ENCODE peak calls at places on chromosomes 16 and 17, in four cellular contexts. W, N, U and P are unnamed samples.

GRCh38 chr16:3855142-3855541 is 25.4 kb downstream of the CREBBP start:
- DNase-seq in W (no peak), N (no peak), U (no peak), P (no peak)

GRCh38 chr17:22253007-22253406 is 560.7 kb downstream of the KCNJ18 start:
- DNase-seq in W (no peak), N (no peak), U (no peak), P (no peak)

GRCh38 chr17:12457493-12457892 is 208.2 kb upstream of the MYOCD start:
- DNase-seq in W (no peak), N (no peak), U (peak; percentile 62), P (no peak)

GRCh38 chr16:86300746-86301480 is 209.4 kb upstream of the FOXF1 start:
- DNase-seq in W (no peak), N (no peak), U (peak; percentile 85), P (no peak)

GRCh38 chr16:85554791-85555548 is 58.2 kb upstream of the GSE1 start:
- DNase-seq in W (peak; percentile 71), N (peak; percentile 64), U (peak; percentile 67), P (peak; percentile 64)

GRCh38 chr17:60327122-60327869 is 64.6 kb downstream of the USP32 start:
- DNase-seq in W (no peak), N (no peak), U (no peak), P (no peak)

GRCh38 chr16:30121741-30122620 is 1.0 kb downstream of the MAPK3 start:
- DNase-seq in W (peak; percentile 82), N (peak; percentile 44), U (no peak), P (peak; percentile 82)

GRCh38 chr17:55986817-55987216 is 166.5 kb upstream of the ANKFN1 start:
- DNase-seq in W (no peak), N (no peak), U (no peak), P (no peak)

GRCh38 chr17:7912927-7913524 is 3.1 kb downstream of the RNF227 start:
- DNase-seq in W (no peak), N (no peak), U (peak; percentile 80), P (no peak)

GRCh38 chr16:90046971-90047713 is 27.9 kb upstream of the DBNDD1 start:
- DNase-seq in W (peak; percentile 58), N (peak; percentile 66), U (peak; percentile 58), P (peak; percentile 65)

GRCh38 chr17:17417718-17418151 is 59.1 kb upstream of the MED9 start:
- DNase-seq in W (no peak), N (no peak), U (no peak), P (no peak)

GRCh38 chr17:75518201-75518600 is 1.9 kb downstream of the TSEN54 start:
- DNase-seq in W (no peak), N (no peak), U (no peak), P (no peak)

GRCh38 chr16:58338205-58338604 is 43.4 kb upstream of the PRSS54 start:
- DNase-seq in W (no peak), N (no peak), U (no peak), P (no peak)

GRCh38 chr16:74700206-74701040 is at the start of gene MLKL:
- DNase-seq in W (peak; percentile 64), N (peak; percentile 72), U (peak; percentile 26), P (peak; percentile 55)

GRCh38 chr17:28712037-28712704 is 483 bp upstream of the PROCA1 start:
- DNase-seq in W (peak; percentile 68), N (no peak), U (no peak), P (peak; percentile 63)

GRCh38 chr17:7626307-7626706 is 1.3 kb downstream of the SAT2 start:
- DNase-seq in W (no peak), N (no peak), U (no peak), P (no peak)

GRCh38 chr17:77126519-77126918 is 14.2 kb upstream of the SEC14L1 start:
- DNase-seq in W (no peak), N (no peak), U (no peak), P (no peak)

GRCh38 chr17:42421479-42422332 is 1.4 kb downstream of the CAVIN1 start:
- DNase-seq in W (peak; percentile 63), N (peak; percentile 52), U (peak; percentile 81), P (peak; percentile 56)

GRCh38 chr17:75551276-75551675 is 25.8 kb downstream of the LLGL2 start:
- DNase-seq in W (no peak), N (no peak), U (no peak), P (no peak)

GRCh38 chr17:8608001-8608400 is 22.5 kb downstream of the MYH10 start:
- DNase-seq in W (no peak), N (no peak), U (no peak), P (no peak)

GRCh38 chr17:83171661-83172060 is 92.3 kb downstream of the METRNL start:
- DNase-seq in W (no peak), N (peak; percentile 23), U (no peak), P (no peak)

GRCh38 chr17:34765291-34765690 is 185.9 kb downstream of the TMEM132E start:
- DNase-seq in W (no peak), N (no peak), U (no peak), P (no peak)

GRCh38 chr17:12422632-12423031 is 243.1 kb upstream of the MYOCD start:
- DNase-seq in W (peak; percentile 66), N (no peak), U (no peak), P (peak; percentile 55)

GRCh38 chr17:36864230-36864629 is 73.0 kb upstream of the LHX1 start:
- DNase-seq in W (no peak), N (no peak), U (no peak), P (no peak)

GRCh38 chr16:50502616-50503000 is 45.6 kb upstream of the NKD1 start:
- DNase-seq in W (no peak), N (no peak), U (no peak), P (no peak)

GRCh38 chr16:28136751-28137434 is 73.4 kb upstream of the GSG1L start:
- DNase-seq in W (no peak), N (no peak), U (no peak), P (no peak)

GRCh38 chr16:2969545-2970521 is 685 bp downstream of the PAQR4 start:
- DNase-seq in W (peak; percentile 67), N (peak; percentile 45), U (peak; percentile 49), P (peak; percentile 59)

GRCh38 chr17:82830249-82830661 is 9.6 kb downstream of the ZNF750 start:
- DNase-seq in W (peak; percentile 90), N (no peak), U (peak; percentile 10), P (peak; percentile 88)

GRCh38 chr17:77841742-77842141 is 116.8 kb upstream of the TNRC6C start:
- DNase-seq in W (no peak), N (no peak), U (no peak), P (peak; percentile 19)

GRCh38 chr17:10295728-10296343 is 77.0 kb downstream of the MYH13 start:
- DNase-seq in W (peak; percentile 21), N (peak; percentile 54), U (peak; percentile 33), P (peak; percentile 37)

GRCh38 chr16:78127130-78127529 is 27.7 kb downstream of the WWOX start:
- DNase-seq in W (no peak), N (no peak), U (peak; percentile 33), P (no peak)

GRCh38 chr17:38969281-38969680 is 2.1 kb upstream of the FBXO47 start:
- DNase-seq in W (peak; percentile 17), N (no peak), U (no peak), P (no peak)

GRCh38 chr16:77273815-77274214 is 74.6 kb downstream of the SYCE1L start:
- DNase-seq in W (no peak), N (no peak), U (no peak), P (no peak)

GRCh38 chr16:57049678-57050077 is 42.7 kb upstream of the CPNE2 start:
- DNase-seq in W (no peak), N (no peak), U (no peak), P (no peak)
- H3K4me3 ChIP-seq in W (no peak overlapping the region), N (no peak overlapping the region), U (no peak overlapping the region), P (no peak overlapping the region)

GRCh38 chr16:1745900-1746692 is 25.2 kb downstream of the NME3 start:
- DNase-seq in W (no peak), N (no peak), U (peak; percentile 53), P (no peak)

GRCh38 chr16:1743376-1744337 is 27.7 kb downstream of the NME3 start:
- DNase-seq in W (no peak), N (no peak), U (no peak), P (no peak)

GRCh38 chr16:1744338-1744840 is 27.0 kb downstream of the NME3 start:
- DNase-seq in W (no peak), N (no peak), U (no peak), P (no peak)

GRCh38 chr16:1746693-1747195 is 24.6 kb downstream of the NME3 start:
- DNase-seq in W (no peak), N (no peak), U (no peak), P (no peak)

DNA sequence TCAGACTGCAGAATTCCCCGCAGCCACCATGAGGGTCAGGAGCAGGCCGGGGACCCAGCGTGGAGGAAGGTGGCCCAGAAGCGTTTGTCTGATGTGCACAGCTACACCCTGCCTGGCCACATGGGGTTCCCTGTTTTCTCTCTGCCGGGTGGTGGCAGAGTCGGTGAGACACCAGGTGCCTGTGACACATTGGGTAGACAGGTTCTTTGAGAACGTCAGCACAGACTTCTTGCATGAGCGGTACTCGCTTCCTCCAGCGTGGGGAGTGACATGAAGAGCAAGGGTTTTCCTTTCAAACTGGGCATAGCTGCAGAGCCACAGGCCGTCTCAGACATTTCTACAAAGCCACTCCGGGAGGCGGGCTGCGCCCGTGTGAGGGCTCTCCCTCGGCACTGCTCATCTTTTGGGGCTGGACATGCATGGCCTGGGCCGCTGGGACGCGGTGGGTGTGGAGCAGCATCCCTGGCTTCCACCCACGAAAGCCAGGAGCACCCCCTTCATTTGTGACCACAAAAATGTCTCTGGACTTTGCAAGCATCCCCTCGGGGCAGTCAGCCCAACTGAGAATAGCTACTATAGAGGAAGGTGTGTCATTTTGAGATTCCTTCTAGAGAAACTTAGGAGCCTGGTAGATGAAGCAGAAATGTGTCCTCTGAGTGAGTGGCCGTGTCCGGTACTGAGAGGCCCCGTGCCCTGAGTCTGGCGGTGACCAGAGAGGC is 26.0 kb downstream of the NME3 start:
- DNase-seq in W (no peak), N (no peak), U (peak; percentile 59), P (no peak)
- H3K27ac ChIP-seq in W (no peak overlapping the region), N (no peak overlapping the region), U (no peak overlapping the region), P (no peak overlapping the region)

DNA sequence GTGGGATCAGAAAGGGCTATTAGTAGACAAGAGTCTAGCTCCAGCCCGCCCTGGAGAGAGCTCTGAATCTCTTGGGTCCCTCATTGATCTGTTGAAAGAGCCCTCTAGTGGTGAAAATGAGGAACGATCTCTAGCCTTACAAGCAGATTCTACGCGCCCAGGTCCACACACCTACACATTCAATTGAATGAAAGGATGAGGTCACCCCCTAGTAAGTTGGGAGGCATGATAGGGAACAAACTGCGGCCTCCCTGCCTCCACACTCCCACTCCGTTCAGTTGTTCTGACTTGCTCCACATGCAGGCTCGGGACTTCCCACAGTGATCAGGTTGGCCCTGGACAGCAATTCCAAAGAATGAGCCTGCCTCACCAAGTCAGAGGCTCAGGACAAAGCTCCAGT is 2.9 kb upstream of the CACNG3 start:
- DNase-seq in W (no peak), N (no peak), U (peak; percentile 38), P (no peak)
- H3K27me3 ChIP-seq in W (peaks cover 50% of the 10 kb centered on the region), N (no peaks in the 10 kb centered on the region), U (no peaks in the 10 kb centered on the region), P (peaks cover 75% of the 10 kb centered on the region)

GRCh38 chr17:80261895-80262279 is 1.2 kb downstream of the RNF213 start:
- DNase-seq in W (no peak), N (no peak), U (no peak), P (no peak)
- H3K4me3 ChIP-seq in W (peak overlapping the region; percentile 97), N (no peak overlapping the region), U (peak overlapping the region; percentile 80), P (peak overlapping the region; percentile 97)